ENCODE peak calls at places on chromosome 20, in five cellular contexts. F is endothelial cell, B is fibroblast of pulmonary artery, S is MM.1S, D is HL-60. Q is an unnamed sample.

GRCh38 chr20:15653396-15654207 is 919.6 kb downstream of the KIF16B start:
- DNase-seq in F (no peak), D (no peak), B (no peak), S (no peak), Q (no peak)

GRCh38 chr20:32465092-32465900 is 107.2 kb downstream of the ASXL1 start:
- DNase-seq in D (peak), F (no peak), S (no peak), B (peak), Q (no peak)

GRCh38 chr20:30922129-30922528 is 335.3 kb upstream of the DEFB115 start:
- DNase-seq in D (no peak), S (no peak), F (no peak), B (no peak), Q (no peak)

GRCh38 chr20:41540916-41541315 is 77.3 kb downstream of the CHD6 start:
- DNase-seq in S (no peak), D (no peak), F (no peak), B (no peak), Q (no peak)

GRCh38 chr20:44495257-44495656 is 19.6 kb downstream of the TTPAL start:
- DNase-seq in D (peak), B (peak), F (no peak), S (no peak), Q (no peak)

GRCh38 chr20:34999021-34999451 is 43.4 kb downstream of the MYH7B start:
- DNase-seq in D (no peak), F (no peak), B (no peak), S (no peak), Q (no peak)

GRCh38 chr20:44572551-44573500 is 9.6 kb upstream of the PKIG start:
- DNase-seq in F (no peak), D (no peak), S (no peak), B (peak), Q (no peak)

GRCh38 chr20:2687514-2687913 is 5.1 kb upstream of the EBF4 start:
- DNase-seq in D (no peak), B (no peak), F (no peak), S (no peak), Q (no peak)

GRCh38 chr20:31781945-31782344 is 37.2 kb upstream of the MYLK2 start:
- DNase-seq in S (no peak), B (no peak), F (no peak), D (no peak), Q (no peak)

GRCh38 chr20:49801882-49802281 is 10.7 kb upstream of the SLC9A8 start:
- DNase-seq in F (no peak), D (no peak), B (no peak), S (no peak), Q (no peak)

GRCh38 chr20:6657111-6657510 is 110.4 kb upstream of the BMP2 start:
- DNase-seq in S (no peak), D (no peak), B (no peak), F (no peak), Q (no peak)

GRCh38 chr20:31823360-31824124 is 4.4 kb downstream of the MYLK2 start:
- DNase-seq in F (no peak), S (peak), D (no peak), B (no peak), Q (no peak)

GRCh38 chr20:7728373-7728772 is 211.9 kb downstream of the HAO1 start:
- DNase-seq in F (no peak), S (no peak), B (no peak), D (no peak), Q (no peak)

GRCh38 chr20:20548527-20549266 is 163.7 kb downstream of the RALGAPA2 start:
- DNase-seq in B (no peak), F (no peak), S (no peak), D (no peak), Q (no peak)

GRCh38 chr20:32535316-32535952 is 49.7 kb downstream of the NOL4L start:
- DNase-seq in B (no peak), F (no peak), S (no peak), D (no peak), Q (no peak)

GRCh38 chr20:44398303-44398702 is 42.8 kb downstream of the HNF4A start:
- DNase-seq in B (peak), S (no peak), D (no peak), F (no peak), Q (no peak)

GRCh38 chr20:49338061-49338460 is 60.2 kb upstream of the ZNFX1 start:
- DNase-seq in B (no peak), F (no peak), D (no peak), S (no peak), Q (no peak)

GRCh38 chr20:51306081-51306480 is 236.4 kb downstream of the NFATC2 start:
- DNase-seq in F (no peak), D (no peak), B (no peak), S (no peak), Q (no peak)

GRCh38 chr20:44053046-44053445 is 133.9 kb downstream of the JPH2 start:
- DNase-seq in B (no peak), D (no peak), S (no peak), F (no peak), Q (no peak)

GRCh38 chr20:54794874-54795273 is 319.5 kb downstream of the DOK5 start:
- DNase-seq in D (no peak), F (no peak), B (no peak), S (no peak), Q (no peak)

GRCh38 chr20:62303327-62304226 is 780 bp downstream of the ADRM1 start:
- DNase-seq in B (no peak), S (peak), F (no peak), D (peak), Q (no peak)

GRCh38 chr20:2986466-2986865 is 57.0 kb upstream of the GNRH2 start:
- DNase-seq in B (peak), F (no peak), S (no peak), D (peak), Q (no peak)

GRCh38 chr20:19981091-19981490 is 36.1 kb upstream of the NAA20 start:
- DNase-seq in D (no peak), S (no peak), B (no peak), F (no peak), Q (no peak)

GRCh38 chr20:52631469-52631868 is 340.7 kb upstream of the TSHZ2 start:
- DNase-seq in B (no peak), F (no peak), S (no peak), D (no peak), Q (no peak)

DNA sequence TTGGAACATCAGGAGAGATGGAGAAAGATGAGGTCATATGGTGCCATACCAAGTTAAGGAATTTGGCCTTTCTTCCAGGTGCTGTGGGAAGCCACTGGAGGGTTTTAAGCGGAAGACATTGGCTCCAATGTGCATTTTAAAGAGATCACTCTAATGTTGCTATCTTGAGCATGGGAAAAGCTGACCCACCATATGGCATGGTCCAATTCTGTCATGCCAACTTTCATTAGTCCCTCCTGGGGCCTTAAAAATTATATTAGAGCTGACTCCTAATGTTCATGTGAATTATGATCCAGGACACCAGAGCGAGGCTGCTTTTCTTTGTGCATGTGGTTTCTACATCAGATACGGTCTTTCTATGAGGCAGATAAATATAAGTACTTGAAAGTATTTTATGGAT is 335.0 kb upstream of the TSHZ2 start:
- DNase-seq in S (no peak), F (no peak), B (no peak), D (no peak), Q (no peak)
- TF ChIP-seq CTCF in S (no peak), F (no peak), B (no peak), D (no peak), Q (no peak)

DNA sequence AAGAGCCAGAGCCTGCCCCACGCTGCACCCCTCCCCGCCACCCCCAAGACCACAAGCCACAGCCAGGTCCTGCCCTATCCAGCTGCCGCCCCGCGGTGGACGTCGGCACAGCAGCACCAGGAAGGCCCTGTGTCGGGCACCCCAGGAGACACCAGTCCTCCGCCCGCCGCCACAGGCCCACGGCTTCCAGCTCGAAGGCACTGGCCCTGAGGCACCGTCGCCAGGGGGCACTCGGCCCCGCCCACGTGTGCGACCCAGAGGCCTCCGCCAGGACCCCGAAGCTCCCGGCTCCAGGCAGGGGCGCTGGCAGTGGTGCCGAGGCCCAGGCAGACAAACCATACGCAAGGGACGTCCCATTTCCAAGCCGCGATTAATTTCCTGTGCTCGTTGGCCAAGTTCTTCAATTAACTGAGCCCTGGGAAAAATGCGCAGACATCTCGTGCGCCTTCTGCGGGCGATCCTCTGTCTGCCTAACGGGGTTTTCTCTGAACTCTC is 19.4 kb downstream of the KCNQ2 start:
- DNase-seq in F (no peak), D (peak), B (no peak), S (no peak), Q (no peak)
- TF ChIP-seq CTCF in F (no peak), D (no peak), B (no peak), S (peak), Q (no peak)

GRCh38 chr20:23606652-23607049 is 934 bp upstream of the CST9 start:
- DNase-seq in F (peak), S (peak), D (peak), B (peak), Q (peak)
- TF ChIP-seq CTCF in F (peak), S (peak), D (peak), B (peak), Q (no peak)

GRCh38 chr20:955111-955510 is 39.0 kb upstream of the ANGPT4 start:
- DNase-seq in S (no peak), B (no peak), F (no peak), D (no peak), Q (no peak)

GRCh38 chr20:955656-956055 is 39.5 kb upstream of the ANGPT4 start:
- DNase-seq in D (no peak), S (no peak), F (no peak), B (no peak), Q (no peak)

GRCh38 chr20:951384-952169 is 35.4 kb upstream of the ANGPT4 start:
- DNase-seq in S (no peak), B (no peak), D (no peak), F (no peak), Q (no peak)

GRCh38 chr20:952196-952795 is 36.2 kb upstream of the ANGPT4 start:
- DNase-seq in D (no peak), B (no peak), S (no peak), F (no peak), Q (no peak)

DNA sequence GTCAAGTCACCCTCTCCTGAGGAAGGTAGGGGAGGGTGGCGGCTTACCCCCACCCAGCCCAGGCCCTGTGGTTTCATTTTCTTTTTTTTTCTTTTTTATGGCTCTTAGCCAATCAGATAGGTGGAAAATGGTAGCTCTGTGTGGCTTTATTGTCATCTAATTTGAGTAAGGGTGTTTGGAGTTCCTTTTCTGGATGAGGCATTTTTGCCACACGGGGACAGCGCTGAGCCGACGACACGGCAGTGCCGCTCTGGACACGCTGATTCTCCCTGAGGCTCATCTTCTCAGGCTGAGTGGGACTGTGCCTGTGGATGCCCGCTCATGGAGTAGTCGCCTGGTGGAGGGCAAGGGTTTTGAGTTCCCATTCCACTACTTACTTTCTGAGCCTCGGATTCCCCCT is 37.6 kb upstream of the ANGPT4 start:
- DNase-seq in F (peak), S (no peak), D (no peak), B (no peak), Q (no peak)
- TF ChIP-seq CTCF in F (no peak), S (peak), D (no peak), B (peak), Q (no peak)

DNA sequence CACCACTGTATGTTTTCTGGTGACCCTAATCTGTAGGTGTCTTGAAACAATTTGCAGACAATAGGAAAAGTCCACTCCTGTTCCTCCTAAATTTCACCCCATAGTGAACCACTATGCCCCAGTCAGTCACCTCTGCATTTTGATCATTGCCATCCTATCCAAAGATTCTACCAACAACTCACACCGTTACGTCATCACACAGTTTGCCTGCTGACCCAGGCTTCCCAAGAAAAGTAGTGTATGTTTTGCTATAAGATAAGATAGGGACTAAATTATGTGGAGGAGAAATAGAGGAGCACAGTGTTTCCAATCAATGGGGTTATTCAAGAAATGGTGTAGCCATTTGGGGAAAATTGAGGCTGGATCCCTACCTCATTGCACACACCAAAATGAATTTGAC is 58.8 kb downstream of the GNAS start:
- DNase-seq in D (no peak), S (no peak), B (no peak), F (no peak), Q (no peak)
- TF ChIP-seq CTCF in D (no peak), S (no peak), B (no peak), F (no peak), Q (no peak)

GRCh38 chr20:53161073-53161472 is 188.9 kb downstream of the TSHZ2 start:
- DNase-seq in B (no peak), S (no peak), F (no peak), D (no peak), Q (no peak)

GRCh38 chr20:53162251-53162835 is 190.2 kb downstream of the TSHZ2 start:
- DNase-seq in S (no peak), B (peak), D (no peak), F (peak), Q (no peak)

GRCh38 chr20:53161473-53161872 is 189.3 kb downstream of the TSHZ2 start:
- DNase-seq in B (no peak), S (no peak), D (no peak), F (no peak), Q (no peak)

GRCh38 chr20:53157443-53158408 is 185.6 kb downstream of the TSHZ2 start:
- DNase-seq in F (peak), S (peak), B (peak), D (peak), Q (peak)

DNA sequence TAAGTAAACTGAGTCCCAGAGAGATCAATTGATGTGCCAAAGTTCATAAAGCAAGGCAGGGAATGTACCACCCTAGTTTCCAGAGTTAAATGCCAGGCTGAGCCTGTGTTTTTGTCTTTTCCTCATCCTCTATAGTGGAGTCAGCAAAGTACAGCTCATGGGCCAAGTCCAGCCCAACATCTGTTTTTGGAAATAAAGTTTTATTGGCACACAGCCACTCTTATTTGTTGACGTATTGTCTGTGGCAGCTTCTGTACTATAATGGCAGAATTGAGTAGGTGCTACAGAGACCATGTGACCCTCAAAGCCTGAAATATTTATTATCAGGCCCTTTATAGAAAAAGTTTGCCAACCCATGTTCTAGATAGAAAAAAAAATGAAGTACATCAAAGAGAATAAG is 187.0 kb downstream of the TSHZ2 start:
- DNase-seq in B (no peak), D (no peak), S (no peak), F (no peak), Q (no peak)
- TF ChIP-seq CTCF in B (no peak), D (no peak), S (no peak), F (no peak), Q (no peak)

GRCh38 chr20:36277546-36277945 is 28.6 kb upstream of the DLGAP4 start:
- DNase-seq in D (no peak), B (no peak), F (no peak), S (no peak), Q (no peak)

GRCh38 chr20:36273414-36274247 is 32.5 kb upstream of the DLGAP4 start:
- DNase-seq in B (peak), D (no peak), S (peak), F (no peak), Q (no peak)

GRCh38 chr20:36275011-36275410 is 31.1 kb upstream of the DLGAP4 start:
- DNase-seq in F (no peak), B (no peak), D (no peak), S (no peak), Q (no peak)

GRCh38 chr20:36274248-36274841 is 31.8 kb upstream of the DLGAP4 start:
- DNase-seq in S (no peak), F (no peak), B (no peak), D (no peak), Q (no peak)

DNA sequence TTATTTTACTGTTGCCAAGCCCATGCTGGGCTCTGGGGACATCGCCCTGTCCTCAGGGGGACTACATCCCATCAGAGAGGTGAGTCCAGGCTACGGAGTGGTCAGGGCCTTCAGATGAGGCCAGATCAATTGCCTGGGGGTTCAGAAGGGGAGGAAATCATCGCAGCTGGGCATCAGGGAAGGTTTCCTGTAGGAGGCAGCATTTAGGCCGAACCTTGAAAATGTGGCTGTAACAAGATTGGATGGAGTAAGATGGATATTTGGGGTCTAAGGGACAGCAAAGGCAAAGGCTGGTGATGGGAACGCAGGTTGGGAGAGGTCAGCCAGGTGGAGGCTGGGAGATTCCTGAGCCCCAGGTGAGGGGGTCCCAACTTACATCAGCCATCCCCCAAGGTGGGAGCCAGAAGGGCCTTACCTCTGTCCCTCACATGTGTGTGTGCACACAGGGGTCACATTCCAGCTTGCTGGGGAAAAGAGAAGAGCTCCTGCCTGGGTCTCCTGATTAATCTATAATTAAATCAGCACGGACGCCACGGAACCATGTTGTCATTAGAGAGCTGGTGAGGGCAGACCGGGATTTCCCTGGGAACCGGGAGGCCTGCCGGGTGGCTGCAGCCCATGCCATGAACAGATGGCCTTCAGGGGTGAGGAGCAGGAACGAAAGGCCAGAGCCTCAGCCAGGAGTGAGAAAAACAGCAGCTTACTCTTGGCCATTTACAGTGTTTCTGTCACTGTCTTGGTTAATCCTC is 30.5 kb upstream of the DLGAP4 start:
- DNase-seq in S (no peak), B (no peak), F (no peak), D (no peak), Q (no peak)
- TF ChIP-seq CTCF in S (no peak), B (no peak), F (no peak), D (no peak), Q (no peak)

GRCh38 chr20:57449398-57450354 is 58.5 kb downstream of the RBM38 start:
- DNase-seq in D (no peak), S (no peak), F (no peak), B (no peak), Q (no peak)
- TF ChIP-seq CTCF in D (no peak), S (no peak), F (no peak), B (no peak), Q (no peak)

DNA sequence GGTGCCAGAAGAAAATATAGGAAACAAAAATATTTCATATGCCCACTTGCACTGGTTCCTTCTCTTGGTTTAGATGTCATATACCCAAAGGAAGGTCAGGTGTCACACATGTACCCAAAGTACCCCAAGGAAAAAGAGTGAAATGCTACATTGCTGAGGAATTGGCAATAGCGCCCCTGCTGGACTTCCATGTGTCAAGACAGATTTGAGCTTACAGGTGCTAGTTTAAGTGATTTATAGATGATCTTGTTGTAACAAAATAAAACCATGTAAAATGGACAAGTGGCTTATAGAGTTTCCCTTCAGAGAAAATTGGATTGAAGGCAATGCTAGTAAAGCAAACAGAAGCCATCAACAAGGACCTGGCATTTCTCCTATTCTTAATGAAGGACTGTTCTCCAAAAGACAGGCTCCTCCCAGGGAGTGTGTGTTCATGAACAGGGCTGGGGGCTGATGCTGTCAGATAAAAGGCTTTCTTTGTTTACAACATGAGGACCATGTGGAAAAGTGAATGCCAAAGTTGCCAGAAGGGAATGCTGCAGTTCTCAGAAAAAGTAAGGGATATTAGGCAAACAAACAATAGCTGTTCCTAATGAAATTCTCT is 64.3 kb upstream of the PAK5 start:
- DNase-seq in D (no peak), S (peak), B (peak), F (peak), Q (no peak)
- TF ChIP-seq CTCF in D (peak), S (peak), B (peak), F (peak), Q (no peak)

GRCh38 chr20:37941332-37941731 is 38.4 kb downstream of the VSTM2L start:
- DNase-seq in B (no peak), S (no peak), D (no peak), F (peak), Q (no peak)
- TF ChIP-seq CTCF in B (peak), S (peak), D (no peak), F (peak), Q (no peak)

Q was measured in activated B cell treated with CpG ODN at 0.5 μM for 24 hours.